ENCODE peak calls at places on chromosome 1, in five cellular contexts. L is activated CD4-positive, alpha-beta T cell treated with anti-CD3 and anti-CD28 coated beads for 1 hour; C is memory B cell; W is GM12865; T is CD8-positive, alpha-beta memory T cell. X is an unnamed sample.

GRCh38 chr1:68279846-68280245 is 47.5 kb upstream of the WLS start:
- DNase-seq in L (no peak), C (no peak), W (no peak), T (no peak), X (no peak)

GRCh38 chr1:52328615-52329014 is 37.4 kb downstream of the CC2D1B start:
- DNase-seq in L (no peak), C (no peak), W (no peak), T (no peak), X (no peak)

GRCh38 chr1:224273651-224274050 is 56.3 kb downstream of the NVL start:
- DNase-seq in L (no peak), C (no peak), W (no peak), T (no peak), X (no peak)

GRCh38 chr1:202143011-202143767 is 1.3 kb downstream of the ARL8A start:
- DNase-seq in L (no peak), C (no peak), W (peak), T (peak), X (no peak)

GRCh38 chr1:153801786-153802697 is 26.8 kb downstream of the SLC27A3 start:
- DNase-seq in L (no peak), C (no peak), W (no peak), T (no peak), X (no peak)

GRCh38 chr1:44464361-44464760 is 59.3 kb downstream of the RNF220 start:
- DNase-seq in L (no peak), C (no peak), W (no peak), T (no peak), X (no peak)

GRCh38 chr1:6245869-6246496 is 2.0 kb downstream of the HES3 start:
- DNase-seq in L (no peak), C (no peak), W (peak), T (peak), X (peak)

GRCh38 chr1:46152021-46152420 is 19.6 kb upstream of the PIK3R3 start:
- DNase-seq in L (no peak), C (no peak), W (peak), T (no peak), X (no peak)

X was measured in H1.